ENCODE peak calls at places on chromosomes 5 and 9, in five cellular contexts. V is Peyer's patch, A is cardiac fibroblast, R is AG04449, B is K562. K is an unnamed sample.

GRCh38 chr9:132201139-132201538 is 39.3 kb downstream of the NTNG2 start:
- DNase-seq in V (no peak), A (no peak), R (no peak), B (no peak), K (no peak)

GRCh38 chr9:123954518-123954917 is 24.6 kb upstream of the DENND1A start:
- DNase-seq in V (no peak), A (no peak), R (no peak), B (no peak), K (no peak)

GRCh38 chr5:132423443-132423898 is 54.0 kb downstream of the SLC22A5 start:
- DNase-seq in V (no peak), A (no peak), R (no peak), B (no peak), K (no peak)

GRCh38 chr9:76810377-76810957 is 46.2 kb downstream of the PCA3 start:
- DNase-seq in V (no peak), A (peak), R (no peak), B (peak), K (peak)

GRCh38 chr5:64972591-64972990 is 203.9 kb downstream of the CWC27 start:
- DNase-seq in V (no peak), A (peak), R (no peak), B (no peak), K (no peak)

GRCh38 chr9:36765077-36765390 is 192.3 kb downstream of the MELK start:
- DNase-seq in V (no peak), A (no peak), R (no peak), B (no peak), K (no peak)

GRCh38 chr5:131064669-131065371 is 100.2 kb downstream of the HINT1 start:
- DNase-seq in V (no peak), A (no peak), R (no peak), B (no peak), K (no peak)

GRCh38 chr9:130962418-130963316 is 23.6 kb upstream of the FIBCD1 start:
- DNase-seq in V (no peak), A (peak), R (peak), B (peak), K (peak)

GRCh38 chr9:121498487-121499176 is 1.0 kb downstream of the GGTA1 start:
- DNase-seq in V (no peak), A (peak), R (no peak), B (no peak), K (peak)

GRCh38 chr5:139862313-139862712 is 66.7 kb downstream of the PSD2 start:
- DNase-seq in V (no peak), A (peak), R (no peak), B (no peak), K (no peak)

GRCh38 chr9:121769939-121770338 is 118.5 kb downstream of the DAB2IP start:
- DNase-seq in V (no peak), A (no peak), R (no peak), B (no peak), K (no peak)

GRCh38 chr9:136499935-136500910 is 17.4 kb upstream of the SEC16A start:
- DNase-seq in V (no peak), A (no peak), R (no peak), B (no peak), K (no peak)

GRCh38 chr9:129752915-129753724 is at the start of gene PTGES:
- DNase-seq in V (peak), A (peak), R (no peak), B (peak), K (peak)

GRCh38 chr5:126536874-126537273 is 58.1 kb downstream of the ALDH7A1 start:
- DNase-seq in V (no peak), A (peak), R (no peak), B (no peak), K (no peak)

GRCh38 chr9:92988215-92988731 is 41.0 kb downstream of the FGD3 start:
- DNase-seq in V (no peak), A (no peak), R (no peak), B (no peak), K (peak)

GRCh38 chr5:115986358-115986757 is 24.1 kb downstream of the LVRN start:
- DNase-seq in V (no peak), A (peak), R (peak), B (no peak), K (no peak)

GRCh38 chr9:8430945-8431344 is 631.4 kb upstream of the DMAC1 start:
- DNase-seq in V (no peak), A (no peak), R (no peak), B (no peak), K (no peak)

GRCh38 chr5:38292228-38292627 is 33.9 kb downstream of the EGFLAM start:
- DNase-seq in V (no peak), A (no peak), R (no peak), B (no peak), K (no peak)

GRCh38 chr5:143432658-143433239 is 29.3 kb upstream of the NR3C1 start:
- DNase-seq in V (no peak), A (no peak), R (no peak), B (no peak), K (no peak)

GRCh38 chr9:2817987-2818386 is 25.9 kb downstream of the PUM3 start:
- DNase-seq in V (no peak), A (peak), R (no peak), B (no peak), K (no peak)

GRCh38 chr5:122896598-122897282 is 51.3 kb downstream of the SNX24 start:
- DNase-seq in V (no peak), A (peak), R (no peak), B (no peak), K (peak)

GRCh38 chr5:35010676-35011075 is 37.1 kb downstream of the AGXT2 start:
- DNase-seq in V (no peak), A (no peak), R (no peak), B (no peak), K (no peak)

GRCh38 chr5:23473915-23474679 is 33.3 kb upstream of the PRDM9 start:
- DNase-seq in V (no peak), A (no peak), R (no peak), B (no peak), K (no peak)

GRCh38 chr5:153965102-153965645 is 73.5 kb downstream of the FAM114A2 start:
- DNase-seq in V (no peak), A (peak), R (no peak), B (peak), K (peak)

GRCh38 chr9:109129470-109130197 is 9.9 kb upstream of the TMEM245 start:
- DNase-seq in V (no peak), A (no peak), R (no peak), B (no peak), K (no peak)

GRCh38 chr9:77085416-77085815 is 66.0 kb downstream of the FOXB2 start:
- DNase-seq in V (no peak), A (no peak), R (no peak), B (no peak), K (peak)

GRCh38 chr5:55850839-55851674 is at the start of gene IL31RA:
- DNase-seq in V (no peak), A (peak), R (peak), B (no peak), K (peak)

GRCh38 chr5:134784946-134785620 is 26.5 kb downstream of the DDX46 start:
- DNase-seq in V (no peak), A (peak), R (no peak), B (no peak), K (no peak)

GRCh38 chr5:149114403-149115312 is 26.6 kb upstream of the ABLIM3 start:
- DNase-seq in V (no peak), A (peak), R (peak), B (peak), K (peak)

GRCh38 chr5:149118463-149118862 is 22.8 kb upstream of the ABLIM3 start:
- DNase-seq in V (no peak), A (no peak), R (no peak), B (no peak), K (peak)

GRCh38 chr5:149117970-149118369 is 23.3 kb upstream of the ABLIM3 start:
- DNase-seq in V (no peak), A (no peak), R (no peak), B (no peak), K (no peak)

GRCh38 chr5:149110406-149110805 is 30.9 kb upstream of the ABLIM3 start:
- DNase-seq in V (no peak), A (no peak), R (no peak), B (no peak), K (no peak)

DNA sequence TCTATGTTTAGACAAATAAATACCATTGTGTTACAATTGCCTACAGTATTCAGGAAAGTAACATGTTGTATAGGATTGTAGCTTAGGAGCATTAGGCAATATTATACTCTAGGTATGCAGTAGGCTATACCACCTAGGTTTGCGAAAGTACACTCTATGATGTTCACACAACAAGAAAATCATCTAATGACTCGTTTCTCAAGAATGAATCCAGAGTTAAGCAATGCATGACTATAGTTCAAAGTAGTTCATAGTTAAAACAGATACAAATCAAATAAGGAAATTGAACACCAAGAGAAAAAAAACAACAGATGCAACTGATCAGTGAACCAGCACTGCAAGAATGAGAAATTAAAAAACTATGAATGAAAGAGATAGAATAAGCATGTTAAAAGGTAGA is 27.6 kb upstream of the ABLIM3 start:
- DNase-seq in V (no peak), A (peak), R (no peak), B (no peak), K (peak)
- TF ChIP-seq CTCF in V (no peak), A (no peak), R (no peak), B (no peak), K (no peak)

GRCh38 chr9:137664676-137665075 is 45.9 kb downstream of the EHMT1 start:
- DNase-seq in V (no peak), A (no peak), R (no peak), B (no peak), K (no peak)

GRCh38 chr9:137666505-137666809 is 47.7 kb downstream of the EHMT1 start:
- DNase-seq in V (no peak), A (no peak), R (no peak), B (no peak), K (no peak)

GRCh38 chr9:137665226-137665625 is 46.4 kb downstream of the EHMT1 start:
- DNase-seq in V (no peak), A (no peak), R (no peak), B (no peak), K (no peak)

GRCh38 chr9:137666950-137667670 is 48.3 kb downstream of the EHMT1 start:
- DNase-seq in V (peak), A (no peak), R (no peak), B (no peak), K (no peak)

GRCh38 chr9:137665697-137666504 is 47.1 kb downstream of the EHMT1 start:
- DNase-seq in V (no peak), A (no peak), R (no peak), B (no peak), K (no peak)
- TF ChIP-seq CTCF in V (no peak), A (no peak), R (peak), B (no peak), K (no peak)

DNA sequence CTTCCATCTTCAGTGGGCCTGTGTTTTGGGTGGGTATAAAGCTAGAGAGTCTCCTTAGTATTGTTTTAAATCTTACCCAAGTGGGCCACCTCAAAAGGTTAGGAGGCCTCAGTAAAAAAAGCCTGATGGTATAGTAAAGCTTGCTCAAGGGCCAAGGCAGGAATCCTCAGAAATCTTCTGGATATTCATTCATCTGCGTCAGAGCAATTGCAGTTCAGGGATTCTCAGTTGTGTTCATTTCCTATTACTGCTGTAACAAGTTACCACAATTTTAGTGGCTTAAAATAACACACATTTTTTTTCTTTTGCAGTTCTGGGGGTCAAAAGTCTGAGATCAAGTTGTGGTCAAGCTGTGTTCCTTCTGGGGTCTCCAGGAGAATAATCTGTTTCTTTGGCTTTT is 985.5 kb downstream of the TLE4 start:
- DNase-seq in V (no peak), A (peak), R (no peak), B (no peak), K (peak)
- TF ChIP-seq CTCF in V (no peak), A (no peak), R (no peak), B (no peak), K (no peak)

GRCh38 chr9:110960288-110960687 is 78.0 kb downstream of the LPAR1 start:
- DNase-seq in V (no peak), A (no peak), R (no peak), B (no peak), K (no peak)

GRCh38 chr9:110954822-110955291 is 83.4 kb downstream of the LPAR1 start:
- DNase-seq in V (no peak), A (no peak), R (no peak), B (no peak), K (no peak)

GRCh38 chr9:110958846-110959245 is 79.4 kb downstream of the LPAR1 start:
- DNase-seq in V (no peak), A (no peak), R (no peak), B (no peak), K (no peak)
- TF ChIP-seq CTCF in V (no peak), A (no peak), R (no peak), B (no peak), K (no peak)

DNA sequence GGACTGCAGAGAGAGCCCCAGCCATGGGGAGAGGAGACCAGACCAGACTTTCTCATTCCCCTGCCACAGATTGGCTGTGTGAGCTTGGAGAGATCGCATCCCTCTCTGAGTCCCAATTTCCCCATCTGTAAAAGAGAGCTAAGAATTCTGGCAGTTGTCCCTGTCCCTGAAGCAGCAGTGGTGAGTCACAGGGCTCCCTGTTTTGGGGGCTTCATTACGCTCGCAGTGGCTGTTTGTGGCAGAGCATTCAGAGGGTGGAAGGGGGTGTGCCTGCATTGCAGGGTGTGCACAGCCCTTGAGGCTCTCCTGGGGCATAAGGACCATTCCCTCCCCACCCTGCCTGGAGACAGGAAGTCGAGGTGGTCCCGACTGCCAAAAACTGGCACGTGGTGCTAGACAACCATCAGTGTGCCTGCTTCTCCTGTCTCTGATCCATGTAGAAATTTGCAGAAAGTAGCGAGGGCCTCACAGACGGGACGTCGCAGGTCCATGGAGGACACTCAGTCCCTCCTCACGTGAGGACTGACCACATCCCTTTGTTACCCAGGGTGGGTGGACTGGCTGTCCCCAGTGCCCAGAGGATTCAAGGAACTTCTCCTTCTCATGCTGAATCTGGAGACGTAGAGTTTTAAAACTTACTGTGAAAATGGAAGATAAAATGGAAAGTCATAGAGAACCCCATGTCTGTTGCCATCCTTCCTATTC is 35.3 kb downstream of the HRH2 start:
- DNase-seq in V (no peak), A (no peak), R (no peak), B (no peak), K (no peak)
- TF ChIP-seq CTCF in V (no peak), A (no peak), R (no peak), B (no peak), K (no peak)

GRCh38 chr9:107049825-107050184 is 186.8 kb downstream of the ZNF462 start:
- DNase-seq in V (no peak), A (no peak), R (no peak), B (no peak), K (no peak)

GRCh38 chr9:107043886-107044285 is 180.9 kb downstream of the ZNF462 start:
- DNase-seq in V (no peak), A (peak), R (no peak), B (no peak), K (no peak)

GRCh38 chr9:107046692-107047091 is 183.7 kb downstream of the ZNF462 start:
- DNase-seq in V (no peak), A (no peak), R (no peak), B (no peak), K (no peak)

GRCh38 chr9:107049046-107049824 is 186.3 kb downstream of the ZNF462 start:
- DNase-seq in V (no peak), A (no peak), R (no peak), B (no peak), K (no peak)

GRCh38 chr9:107044872-107045271 is 181.9 kb downstream of the ZNF462 start:
- DNase-seq in V (no peak), A (no peak), R (no peak), B (no peak), K (no peak)
- TF ChIP-seq CTCF in V (no peak), A (peak), R (no peak), B (no peak), K (peak)

K was measured in MCF 10A.